ENCODE peak calls at places on chromosome 5, in four cellular contexts. R is K562, F is GM12878, Q is endothelial cell of umbilical vein. S is an unnamed sample.

GRCh38 chr5:172902497-172903472 is 56.4 kb upstream of the RPL26L1 start:
- DNase-seq in R (peak), F (no peak), Q (peak), S (peak)

GRCh38 chr5:122062205-122062604 is 15.9 kb downstream of the LOX start:
- DNase-seq in Q (no peak), R (no peak), F (no peak), S (no peak)

GRCh38 chr5:55324815-55325418 is 17.1 kb downstream of the MTREX start:
- DNase-seq in F (no peak), Q (peak), R (no peak), S (peak)

GRCh38 chr5:8363133-8363532 is 494.2 kb downstream of the MTRR start:
- DNase-seq in F (no peak), R (no peak), Q (no peak), S (peak)

GRCh38 chr5:62886603-62887315 is 308.1 kb downstream of the LRRC70 start:
- DNase-seq in F (no peak), Q (no peak), R (no peak), S (no peak)

GRCh38 chr5:171258737-171259405 is 50.2 kb upstream of the TLX3 start:
- DNase-seq in Q (no peak), R (no peak), F (no peak), S (peak)

GRCh38 chr5:1108865-1109174 is 3.0 kb downstream of the SLC12A7 start:
- DNase-seq in R (no peak), Q (no peak), F (no peak), S (no peak)

GRCh38 chr5:155167736-155168135 is 154.2 kb downstream of the KIF4B start:
- DNase-seq in F (no peak), Q (no peak), R (no peak), S (no peak)

GRCh38 chr5:139014726-139015125 is 139.6 kb upstream of the LRRTM2 start:
- DNase-seq in Q (peak), F (no peak), R (no peak), S (peak)

GRCh38 chr5:34598177-34598794 is 57.8 kb upstream of the RAI14 start:
- DNase-seq in R (no peak), F (no peak), Q (peak), S (peak)

GRCh38 chr5:54457094-54457531 is 1.6 kb downstream of the HSPB3 start:
- DNase-seq in F (no peak), R (no peak), Q (no peak), S (peak)

GRCh38 chr5:20041326-20041977 is 53.5 kb upstream of the CDH18 start:
- DNase-seq in Q (no peak), R (no peak), F (no peak), S (no peak)

GRCh38 chr5:33649801-33650482 is 209.2 kb downstream of the TARS1 start:
- DNase-seq in R (no peak), F (no peak), Q (no peak), S (peak)

GRCh38 chr5:59767753-59768159 is 125.8 kb downstream of the PDE4D start:
- DNase-seq in Q (peak), F (no peak), R (no peak), S (no peak)

GRCh38 chr5:35956429-35956828 is 18.0 kb upstream of the CAPSL start:
- DNase-seq in R (no peak), Q (no peak), F (no peak), S (no peak)

GRCh38 chr5:55541056-55541635 is 6.4 kb upstream of the PLPP1 start:
- DNase-seq in R (no peak), F (no peak), Q (no peak), S (no peak)

GRCh38 chr5:180399391-180399790 is 46.3 kb upstream of the GFPT2 start:
- DNase-seq in F (no peak), R (peak), Q (no peak), S (no peak)

GRCh38 chr5:42950466-42951168 is 89.5 kb downstream of the ANXA2R start:
- DNase-seq in F (peak), R (peak), Q (peak), S (peak)

GRCh38 chr5:160054047-160054446 is 45.1 kb downstream of the TTC1 start:
- DNase-seq in Q (no peak), F (no peak), R (no peak), S (peak)

GRCh38 chr5:160049099-160049498 is 40.2 kb downstream of the TTC1 start:
- DNase-seq in Q (no peak), F (no peak), R (no peak), S (no peak)

GRCh38 chr5:160054831-160055230 is 45.9 kb downstream of the TTC1 start:
- DNase-seq in R (peak), F (no peak), Q (no peak), S (peak)
- TF ChIP-seq FOS in R (no peak), F (no peak), Q (peak), S (peak)

GRCh38 chr5:6188344-6188743 is 190.0 kb downstream of the MED10 start:
- DNase-seq in Q (no peak), F (peak), R (no peak), S (no peak)
- TF ChIP-seq FOS in Q (no peak), F (no peak), R (no peak), S (no peak)

DNA sequence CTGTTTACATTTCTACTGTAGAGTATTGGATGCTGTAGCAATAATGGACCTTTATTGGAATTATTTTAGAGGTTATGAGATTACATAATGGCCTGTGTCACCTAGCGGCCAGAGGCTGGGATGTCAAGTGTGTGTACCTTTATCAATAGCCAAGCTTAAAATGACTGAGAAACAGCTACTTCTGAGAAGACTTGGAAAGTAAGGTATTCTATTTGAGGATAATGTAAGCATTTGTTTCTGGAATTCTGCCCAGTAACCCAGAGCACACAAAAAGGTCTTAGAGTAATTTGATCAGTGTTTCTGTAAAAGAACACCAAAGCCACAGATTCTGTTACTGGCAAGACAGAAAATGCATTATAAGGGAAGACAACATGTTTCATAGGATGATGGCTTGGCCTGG is 116.8 kb downstream of the MACIR start:
- DNase-seq in R (no peak), F (no peak), Q (no peak), S (peak)
- TF ChIP-seq FOS in R (no peak), F (no peak), Q (no peak), S (no peak)

GRCh38 chr5:76714771-76715483 is 999 bp upstream of the F2R start:
- DNase-seq in Q (no peak), R (no peak), F (no peak), S (no peak)

GRCh38 chr5:76715484-76715733 is 517 bp upstream of the F2R start:
- DNase-seq in Q (no peak), R (no peak), F (no peak), S (no peak)

GRCh38 chr5:76715734-76716455 is at the start of gene F2R:
- DNase-seq in F (no peak), Q (peak), R (peak), S (peak)

GRCh38 chr5:76709762-76710161 is 6.2 kb upstream of the F2R start:
- DNase-seq in Q (no peak), R (no peak), F (no peak), S (peak)

GRCh38 chr5:76710991-76711390 is 4.9 kb upstream of the F2R start:
- DNase-seq in Q (no peak), R (no peak), F (no peak), S (peak)
- TF ChIP-seq FOS in Q (peak), R (no peak), F (no peak), S (peak)

GRCh38 chr5:2872676-2873075 is 121.2 kb upstream of the IRX2 start:
- DNase-seq in Q (no peak), F (no peak), R (no peak), S (no peak)

GRCh38 chr5:2879701-2880100 is 128.2 kb upstream of the IRX2 start:
- DNase-seq in Q (no peak), F (no peak), R (no peak), S (no peak)

GRCh38 chr5:2876183-2876582 is 124.7 kb upstream of the IRX2 start:
- DNase-seq in R (no peak), Q (no peak), F (no peak), S (no peak)

GRCh38 chr5:2874099-2874498 is 122.6 kb upstream of the IRX2 start:
- DNase-seq in R (no peak), F (no peak), Q (no peak), S (no peak)

GRCh38 chr5:2877520-2877919 is 126.0 kb upstream of the IRX2 start:
- DNase-seq in R (no peak), F (no peak), Q (no peak), S (no peak)
- TF ChIP-seq FOS in R (no peak), F (no peak), Q (no peak), S (no peak)

S was measured in IMR-90.